ENCODE peak calls at places on chromosomes 2 and 18, in ten cellular contexts. U is memory B cell; N is CD8-positive, alpha-beta T cell; K is cerebellar cortex; Z is fibroblast of the conjunctiva; O is activated T-cell treated with anti-CD3 and anti-CD28 coated beads for 1 hour; B is nucleus accumbens; C is neural crest cell; E is activated CD8-positive, alpha-beta memory T cell treated with anti-CD3 and anti-CD28 coated beads, Interleukin-2, amount 50 U/mL, for 4 hours; M is SK-MEL-5. R is an unnamed sample.

GRCh38 chr18:44564922-44565321 is 115.8 kb upstream of the SETBP1 start:
- DNase-seq in U (no peak), N (no peak), K (no peak), Z (no peak), O (no peak), B (no peak), C (no peak), E (no peak), M (no peak), R (no peak)

GRCh38 chr2:215137741-215138340 is 585 bp downstream of the ABCA12 start:
- DNase-seq in U (no peak), N (no peak), K (no peak), Z (peak; percentile 53), O (no peak), B (no peak), C (no peak), E (no peak), M (no peak), R (no peak)

GRCh38 chr2:157441072-157441454 is 2.8 kb downstream of the CYTIP start:
- DNase-seq in U (peak; percentile 43), N (peak; percentile 51), K (no peak), Z (peak; percentile 4), O (no peak), B (no peak), C (no peak), E (no peak), M (no peak), R (no peak)

GRCh38 chr2:1837458-1837857 is 93.1 kb upstream of the PXDN start:
- DNase-seq in U (no peak), N (no peak), K (no peak), Z (no peak), O (no peak), B (no peak), C (no peak), E (no peak), M (no peak), R (peak; percentile 23)

GRCh38 chr18:23538870-23539269 is 35.6 kb downstream of the RMC1 start:
- DNase-seq in U (no peak), N (no peak), K (no peak), Z (no peak), O (no peak), B (no peak), C (no peak), E (no peak), M (no peak), R (no peak)

GRCh38 chr2:23636412-23636811 is 251.4 kb downstream of the KLHL29 start:
- DNase-seq in U (no peak), N (no peak), K (peak; percentile 27), Z (no peak), O (no peak), B (no peak), C (no peak), E (no peak), M (peak; percentile 15), R (no peak)

GRCh38 chr2:21423854-21424253 is 300.1 kb downstream of the TDRD15 start:
- DNase-seq in U (no peak), N (no peak), K (no peak), Z (no peak), O (no peak), B (no peak), C (no peak), E (no peak), M (no peak), R (no peak)

GRCh38 chr18:46452820-46453219 is 204.2 kb downstream of the LOXHD1 start:
- DNase-seq in U (no peak), N (no peak), K (no peak), Z (no peak), O (no peak), B (no peak), C (no peak), E (no peak), M (no peak), R (no peak)

GRCh38 chr2:166494140-166494544 is at the start of gene SCN7A:
- DNase-seq in U (no peak), N (no peak), K (no peak), Z (peak; percentile 4), O (no peak), B (peak; percentile 8), C (peak; percentile 57), E (no peak), M (no peak), R (no peak)

GRCh38 chr18:42649636-42650035 is 465.8 kb downstream of the RIT2 start:
- DNase-seq in U (no peak), N (no peak), K (no peak), Z (no peak), O (no peak), B (no peak), C (no peak), E (no peak), M (no peak), R (no peak)

GRCh38 chr2:20666364-20667150 is at the start of gene GDF7:
- DNase-seq in U (peak; percentile 79), N (no peak), K (no peak), Z (no peak), O (no peak), B (no peak), C (no peak), E (no peak), M (peak; percentile 36), R (peak; percentile 30)

R was measured in CD14-positive monocyte.